ENCODE peak calls at places on chromosomes 16 and 17, in four cellular contexts. H, I, A and Z are unnamed samples.

GRCh38 chr17:36602924-36603384 is 1.6 kb downstream of the MRM1 start:
- DNase-seq in H (peak; percentile 81), I (peak; percentile 71), A (peak; percentile 67), Z (peak; percentile 69)

GRCh38 chr17:978110-979093 is 1.2 kb downstream of the NXN start:
- DNase-seq in H (no peak), I (peak; percentile 12), A (no peak), Z (peak; percentile 48)

GRCh38 chr17:15233022-15233805 is 31.9 kb downstream of the PMP22 start:
- DNase-seq in H (peak; percentile 57), I (peak; percentile 32), A (peak; percentile 60), Z (peak; percentile 6)

GRCh38 chr16:2979669-2980226 is 498 bp downstream of the PKMYT1 start:
- DNase-seq in H (no peak), I (peak; percentile 81), A (no peak), Z (no peak)

GRCh38 chr17:35046740-35047283 is 16.7 kb downstream of the RFFL start:
- DNase-seq in H (no peak), I (peak; percentile 14), A (peak; percentile 63), Z (peak; percentile 74)

GRCh38 chr16:22623351-22623781 is 112.7 kb downstream of the NPIPB5 start:
- DNase-seq in H (no peak), I (no peak), A (no peak), Z (no peak)

GRCh38 chr16:23317751-23318150 is 15.6 kb downstream of the SCNN1B start:
- DNase-seq in H (no peak), I (no peak), A (no peak), Z (no peak)

GRCh38 chr17:77286641-77287431 is 146.1 kb downstream of the SEC14L1 start:
- DNase-seq in H (peak; percentile 99), I (no peak), A (peak; percentile 100), Z (no peak)

GRCh38 chr16:1102921-1103648 is 7.0 kb upstream of the C1QTNF8 start:
- DNase-seq in H (no peak), I (peak; percentile 92), A (no peak), Z (peak; percentile 19)

GRCh38 chr17:73091770-73092517 is 544 bp downstream of the SLC39A11 start:
- DNase-seq in H (peak; percentile 21), I (peak; percentile 64), A (peak; percentile 67), Z (peak; percentile 28)

GRCh38 chr16:53502331-53503269 is at the start of gene AKTIP:
- DNase-seq in H (no peak), I (peak; percentile 55), A (no peak), Z (peak; percentile 40)

GRCh38 chr16:27449434-27450188 is 47.6 kb downstream of the IL21R start:
- DNase-seq in H (no peak), I (no peak), A (no peak), Z (no peak)

GRCh38 chr16:29805232-29806095 is 865 bp upstream of the MAZ start:
- DNase-seq in H (peak; percentile 98), I (peak; percentile 84), A (peak; percentile 97), Z (peak; percentile 97)

GRCh38 chr16:48608452-48608851 is 1.5 kb downstream of the N4BP1 start:
- DNase-seq in H (no peak), I (no peak), A (no peak), Z (no peak)

GRCh38 chr17:46991618-46992017 is 12.6 kb upstream of the RPRML start:
- DNase-seq in H (no peak), I (no peak), A (no peak), Z (no peak)

GRCh38 chr17:50055055-50055425 is 870 bp upstream of the ITGA3 start:
- DNase-seq in H (peak; percentile 84), I (no peak), A (no peak), Z (peak; percentile 17)

GRCh38 chr16:56606071-56606687 is 2.2 kb upstream of the MT2A start:
- DNase-seq in H (peak; percentile 78), I (no peak), A (no peak), Z (no peak)

GRCh38 chr17:47267354-47267828 is 13.8 kb downstream of the ITGB3 start:
- DNase-seq in H (peak; percentile 20), I (no peak), A (peak; percentile 30), Z (no peak)

GRCh38 chr16:54359555-54359954 is 73.0 kb upstream of the IRX3 start:
- DNase-seq in H (no peak), I (no peak), A (no peak), Z (no peak)

GRCh38 chr16:67530013-67530939 is 1.6 kb downstream of the RIPOR1 start:
- DNase-seq in H (no peak), I (peak; percentile 53), A (no peak), Z (peak; percentile 48)

GRCh38 chr17:8117980-8118768 is at the start of gene ALOXE3:
- DNase-seq in H (peak; percentile 82), I (peak; percentile 21), A (peak; percentile 49), Z (peak; percentile 40)

GRCh38 chr17:58343131-58343530 is 8.9 kb downstream of the SUPT4H1 start:
- DNase-seq in H (no peak), I (no peak), A (no peak), Z (no peak)

GRCh38 chr16:65489531-65490023 is 367.7 kb upstream of the CDH11 start:
- DNase-seq in H (no peak), I (no peak), A (no peak), Z (no peak)

GRCh38 chr17:78979780-78980623 is at the start of gene LGALS3BP:
- DNase-seq in H (peak; percentile 45), I (no peak), A (peak; percentile 97), Z (no peak)

GRCh38 chr16:76818611-76819181 is 372.3 kb upstream of the MON1B start:
- DNase-seq in H (no peak), I (no peak), A (no peak), Z (no peak)

GRCh38 chr16:85639529-85640253 is 26.6 kb downstream of the GSE1 start:
- DNase-seq in H (no peak), I (no peak), A (no peak), Z (no peak)

GRCh38 chr17:80455328-80455710 is 21.1 kb downstream of the NPTX1 start:
- DNase-seq in H (no peak), I (no peak), A (peak; percentile 64), Z (no peak)

GRCh38 chr17:27802962-27803680 is 2.8 kb upstream of the NOS2 start:
- DNase-seq in H (no peak), I (no peak), A (no peak), Z (no peak)

GRCh38 chr17:41741709-41742108 is 7.3 kb upstream of the HAP1 start:
- DNase-seq in H (no peak), I (no peak), A (no peak), Z (no peak)

GRCh38 chr17:45895304-45895968 is 1.1 kb downstream of the MAPT start:
- DNase-seq in H (peak; percentile 47), I (no peak), A (no peak), Z (peak; percentile 14)
- TF ChIP-seq JUN in H (no peak), I (no peak), A (no peak), Z (no peak)

DNA sequence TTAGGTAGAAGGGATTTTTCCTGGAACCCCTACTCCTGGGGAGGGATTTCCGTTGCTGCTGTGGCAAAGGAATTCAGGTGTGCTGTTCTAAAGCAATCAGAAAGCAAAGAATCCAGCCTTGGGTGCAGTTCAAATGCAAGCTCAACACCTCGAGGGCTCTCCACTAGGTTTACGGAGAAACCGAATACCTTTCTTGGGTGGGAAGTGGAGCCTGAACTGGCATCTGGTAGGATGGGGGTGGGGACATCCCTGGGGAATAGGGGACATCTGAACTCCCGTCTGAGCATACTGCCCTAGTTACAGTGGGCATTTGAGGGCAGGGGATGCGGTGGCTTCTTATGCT is 1.5 kb downstream of the ARHGAP44 start:
- DNase-seq in H (no peak), I (no peak), A (no peak), Z (no peak)
- H3K4me2 ChIP-seq in H (no peak overlapping the region), I (no peak overlapping the region), A (peak overlapping the region; percentile 82), Z (no peak overlapping the region)

DNA sequence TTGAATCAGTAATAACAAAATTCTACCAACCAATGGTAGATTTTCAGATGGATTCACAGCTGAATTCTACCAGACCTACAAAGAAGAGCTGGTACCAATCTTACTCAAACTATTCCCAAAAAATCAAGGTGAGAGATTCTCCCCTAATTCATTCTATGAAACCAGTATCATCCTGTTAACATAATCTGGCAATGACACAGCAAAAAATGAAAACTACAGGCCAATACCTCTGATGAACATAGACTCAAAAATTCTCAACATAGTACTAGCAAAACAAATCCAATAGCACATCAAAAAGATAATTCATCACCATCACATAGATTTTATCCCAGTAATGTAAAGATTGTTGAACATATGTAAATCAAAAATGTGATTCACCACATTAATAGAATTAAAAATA is 234.4 kb upstream of the KIF2B start:
- DNase-seq in H (no peak), I (no peak), A (no peak), Z (no peak)
- TF ChIP-seq MYC in H (no peak), I (no peak), A (no peak), Z (no peak)

GRCh38 chr17:83065660-83066542 is 13.5 kb upstream of the METRNL start:
- DNase-seq in H (no peak), I (peak; percentile 39), A (no peak), Z (no peak)

GRCh38 chr17:83067071-83067717 is 12.2 kb upstream of the METRNL start:
- DNase-seq in H (no peak), I (no peak), A (no peak), Z (no peak)

GRCh38 chr17:83068641-83069570 is 10.5 kb upstream of the METRNL start:
- DNase-seq in H (no peak), I (no peak), A (no peak), Z (no peak)

GRCh38 chr17:83069571-83069906 is 9.9 kb upstream of the METRNL start:
- DNase-seq in H (no peak), I (no peak), A (no peak), Z (no peak)

DNA sequence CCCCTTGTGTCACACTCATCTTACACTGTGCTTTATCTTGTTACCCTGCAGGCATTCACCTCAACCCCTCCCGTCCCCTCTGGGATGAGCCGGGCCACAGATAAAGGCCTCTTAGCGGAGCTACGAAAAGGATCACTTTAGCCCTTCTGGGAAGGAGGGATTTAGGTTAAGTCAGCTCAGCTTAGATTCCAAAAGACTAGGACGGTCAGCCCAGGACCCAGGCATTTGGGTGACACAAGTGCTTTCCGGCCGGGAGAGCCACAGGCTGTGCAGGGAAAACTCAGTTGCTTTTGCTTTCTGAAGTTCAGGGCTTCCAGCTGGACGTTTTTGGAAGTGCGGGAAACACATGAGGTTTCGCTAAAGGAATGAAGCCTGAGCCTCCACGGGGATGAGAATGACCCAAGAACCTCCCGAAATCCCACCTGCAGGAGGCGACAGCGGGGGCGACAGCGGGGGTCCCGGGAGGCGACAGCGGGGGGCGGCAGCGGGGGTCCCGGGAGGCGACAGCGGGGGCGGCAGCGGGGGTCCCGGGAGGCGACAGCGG is 11.6 kb upstream of the METRNL start:
- DNase-seq in H (peak; percentile 54), I (no peak), A (no peak), Z (no peak)
- TF ChIP-seq JUN in H (no peak), I (no peak), A (no peak), Z (no peak)

GRCh38 chr17:29165261-29165660 is 14.9 kb downstream of the MYO18A start:
- DNase-seq in H (no peak), I (no peak), A (no peak), Z (no peak)

GRCh38 chr17:29165800-29166506 is 14.2 kb downstream of the MYO18A start:
- DNase-seq in H (no peak), I (no peak), A (no peak), Z (no peak)

GRCh38 chr17:29162082-29162908 is 17.9 kb downstream of the MYO18A start:
- DNase-seq in H (no peak), I (no peak), A (no peak), Z (no peak)

GRCh38 chr17:29162909-29163341 is 17.3 kb downstream of the MYO18A start:
- DNase-seq in H (no peak), I (peak; percentile 78), A (no peak), Z (no peak)

DNA sequence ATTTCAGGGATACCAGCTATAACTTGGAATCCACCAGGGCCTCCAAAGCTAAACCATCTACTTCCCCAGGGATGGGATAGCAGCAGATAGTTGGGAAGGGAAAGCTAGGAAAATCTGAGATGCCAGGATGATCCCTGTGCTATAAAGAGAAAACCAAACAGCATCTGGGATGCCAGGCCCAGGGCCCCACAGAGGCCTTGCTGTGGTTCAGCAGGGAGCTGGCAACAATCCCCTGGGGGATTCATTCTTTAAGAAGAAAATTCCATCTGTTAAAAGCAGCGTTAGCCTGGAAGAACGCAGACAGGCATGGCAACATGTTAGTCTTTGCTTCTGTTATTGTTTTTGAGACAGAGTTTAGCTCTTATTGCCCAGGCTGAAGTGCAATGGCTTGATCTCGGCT is 16.6 kb downstream of the MYO18A start:
- DNase-seq in H (no peak), I (no peak), A (no peak), Z (no peak)
- H3K4me2 ChIP-seq in H (no peak overlapping the region), I (peak overlapping the region; percentile 69), A (no peak overlapping the region), Z (no peak overlapping the region)